ENCODE peak calls at places on chromosomes 6 and 20, in eight cellular contexts. F is PC-9, D is H1, N is keratinocyte, X is endothelial cell of umbilical vein, I is neural progenitor cell, V is GM23248, K is HCT116. U is an unnamed sample.

GRCh38 chr20:37385659-37386504 is 39.9 kb downstream of the SRC start:
- DNase-seq in F (no peak), D (no peak), N (no peak), X (no peak), I (no peak), V (no peak), K (no peak), U (no peak)

GRCh38 chr20:41716436-41716835 is 98.3 kb upstream of the CHD6 start:
- DNase-seq in F (no peak), D (no peak), N (no peak), X (no peak), I (no peak), V (peak; percentile 47), K (no peak), U (no peak)

GRCh38 chr20:2330090-2330695 is 34.4 kb downstream of the TGM3 start:
- DNase-seq in F (peak; percentile 90), D (no peak), N (no peak), X (no peak), I (no peak), V (no peak), K (no peak), U (no peak)

GRCh38 chr6:56933650-56934049 is 21.3 kb upstream of the BEND6 start:
- DNase-seq in F (no peak), D (no peak), N (no peak), X (no peak), I (no peak), V (no peak), K (no peak), U (no peak)

GRCh38 chr6:25297823-25298507 is 18.8 kb downstream of the CARMIL1 start:
- DNase-seq in F (no peak), D (no peak), N (no peak), X (no peak), I (no peak), V (no peak), K (no peak), U (no peak)

GRCh38 chr20:46237736-46238135 is 70.6 kb downstream of the CDH22 start:
- DNase-seq in F (no peak), D (no peak), N (no peak), X (no peak), I (no peak), V (no peak), K (no peak), U (no peak)

GRCh38 chr6:7041511-7042026 is 66.2 kb upstream of the RREB1 start:
- DNase-seq in F (no peak), D (no peak), N (no peak), X (no peak), I (no peak), V (no peak), K (no peak), U (no peak)

GRCh38 chr6:143936986-143937765 is 70.9 kb downstream of the PLAGL1 start:
- DNase-seq in F (no peak), D (no peak), N (no peak), X (no peak), I (no peak), V (no peak), K (no peak), U (no peak)

GRCh38 chr20:31602779-31603441 is 2.2 kb upstream of the ID1 start:
- DNase-seq in F (peak; percentile 91), D (no peak), N (no peak), X (peak; percentile 44), I (no peak), V (peak; percentile 94), K (peak; percentile 72), U (peak; percentile 68)

GRCh38 chr20:703010-703409 is 27.4 kb upstream of the SCRT2 start:
- DNase-seq in F (peak; percentile 12), D (no peak), N (no peak), X (no peak), I (no peak), V (no peak), K (no peak), U (no peak)

GRCh38 chr6:163947276-163947675 is 532.8 kb downstream of the QKI start:
- DNase-seq in F (no peak), D (no peak), N (no peak), X (no peak), I (no peak), V (no peak), K (no peak), U (no peak)

GRCh38 chr6:85464722-85465150 is 14.9 kb downstream of the NT5E start:
- DNase-seq in F (peak; percentile 90), D (no peak), N (peak; percentile 85), X (peak; percentile 90), I (no peak), V (peak; percentile 94), K (peak; percentile 97), U (no peak)

GRCh38 chr6:170293411-170293844 is 2.5 kb upstream of the DLL1 start:
- DNase-seq in F (no peak), D (no peak), N (no peak), X (no peak), I (peak; percentile 48), V (no peak), K (no peak), U (no peak)

GRCh38 chr6:135088818-135089809 is 34.5 kb upstream of the HBS1L start:
- DNase-seq in F (no peak), D (no peak), N (no peak), X (peak; percentile 34), I (peak; percentile 18), V (peak; percentile 71), K (peak; percentile 13), U (peak; percentile 57)

GRCh38 chr6:166747644-166748595 is 120.9 kb upstream of the RPS6KA2 start:
- DNase-seq in F (peak; percentile 44), D (peak; percentile 47), N (no peak), X (no peak), I (no peak), V (peak; percentile 42), K (no peak), U (no peak)

GRCh38 chr6:38043259-38043753 is 223.8 kb downstream of the ZFAND3 start:
- DNase-seq in F (no peak), D (no peak), N (no peak), X (no peak), I (no peak), V (no peak), K (no peak), U (no peak)

GRCh38 chr6:10411131-10411914 is 3.6 kb downstream of the TFAP2A start:
- DNase-seq in F (no peak), D (peak; percentile 71), N (no peak), X (no peak), I (peak; percentile 46), V (peak; percentile 67), K (no peak), U (no peak)

GRCh38 chr6:81128671-81129070 is 623.8 kb downstream of the TENT5A start:
- DNase-seq in F (no peak), D (no peak), N (no peak), X (no peak), I (no peak), V (no peak), K (no peak), U (no peak)

GRCh38 chr20:14036567-14036966 is 41.3 kb downstream of the MACROD2 start:
- DNase-seq in F (no peak), D (no peak), N (no peak), X (no peak), I (no peak), V (no peak), K (no peak), U (no peak)

GRCh38 chr6:87730310-87730709 is 28.3 kb upstream of the AKIRIN2 start:
- DNase-seq in F (no peak), D (no peak), N (peak; percentile 48), X (no peak), I (no peak), V (peak; percentile 68), K (no peak), U (no peak)

GRCh38 chr20:54539521-54540046 is 64.2 kb downstream of the DOK5 start:
- DNase-seq in F (no peak), D (no peak), N (no peak), X (no peak), I (no peak), V (no peak), K (no peak), U (no peak)

DNA sequence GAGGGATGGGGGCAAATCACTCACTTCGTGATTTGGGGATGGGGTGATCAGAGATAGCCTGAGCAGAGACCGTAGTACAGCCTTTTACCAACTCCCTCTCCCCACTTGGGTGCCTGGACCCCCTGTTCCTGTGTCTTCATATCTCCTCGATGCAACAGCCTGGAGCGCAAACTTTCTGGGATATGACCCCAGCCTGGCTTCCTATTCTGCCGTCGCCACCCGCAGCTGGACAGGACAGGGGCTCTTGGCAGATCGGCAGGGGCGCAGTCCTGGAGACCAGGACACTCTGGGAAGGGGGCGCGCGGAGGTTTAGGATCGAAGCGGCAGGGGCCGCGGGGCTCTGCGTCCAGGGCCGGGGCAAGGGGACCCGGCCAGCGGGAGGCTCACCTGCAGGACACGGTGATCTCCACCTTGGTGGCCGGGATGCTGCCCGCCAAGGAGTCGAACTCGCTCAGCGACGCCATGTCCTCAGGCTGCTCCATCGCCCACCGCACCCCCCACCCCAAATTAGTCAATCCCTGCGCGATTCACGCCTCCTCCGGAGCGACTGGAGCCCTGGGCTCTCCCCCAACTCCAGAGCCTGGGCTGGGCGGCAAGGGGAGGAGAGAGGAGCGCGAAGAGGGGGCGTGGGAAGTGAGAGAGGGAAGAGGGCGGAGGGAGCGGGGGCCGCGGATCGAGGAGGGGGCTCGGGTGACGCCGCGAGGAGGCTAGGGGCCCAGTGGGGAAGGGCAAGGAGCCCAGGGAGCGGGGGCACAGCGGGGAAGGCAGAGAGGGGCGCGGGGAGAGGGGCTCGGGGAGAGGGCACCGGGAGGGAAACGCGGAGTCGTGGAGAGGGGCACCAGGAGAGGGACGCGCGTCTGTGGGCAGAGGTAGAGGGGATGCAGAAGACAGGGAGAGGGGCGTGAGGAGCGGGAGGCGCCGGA is at the start of gene CPNE5:
- DNase-seq in F (no peak), D (peak; percentile 63), N (no peak), X (no peak), I (peak; percentile 74), V (peak; percentile 40), K (no peak), U (peak; percentile 29)
- TF ChIP-seq EZH2 in F (no peak), D (peak; percentile 71), N (peak; percentile 78), X (no peak), I (peak; percentile 73), V (no peak), K (no peak), U (no peak)

DNA sequence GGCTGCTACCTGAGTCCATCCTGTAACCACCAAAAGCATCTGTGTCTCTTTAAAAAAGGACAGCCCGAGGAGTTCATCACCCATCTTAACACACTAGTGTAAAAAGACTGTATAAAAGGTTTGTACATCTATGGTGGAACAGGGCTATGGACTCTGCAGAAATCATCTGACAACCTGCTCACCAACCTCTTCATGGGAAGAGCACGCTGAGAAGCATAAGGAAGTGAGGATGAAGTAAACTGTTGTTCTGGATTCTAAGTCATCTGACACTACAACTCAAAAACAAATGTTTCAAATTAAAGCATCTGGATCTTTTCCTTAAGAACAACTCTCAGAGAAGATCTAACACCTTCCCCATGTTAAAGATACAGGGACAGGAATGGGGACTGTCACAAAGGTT is 5.4 kb downstream of the IFNGR1 start:
- DNase-seq in F (no peak), D (no peak), N (no peak), X (peak; percentile 58), I (no peak), V (no peak), K (no peak), U (no peak)
- H3K4me1 ChIP-seq in F (peaks cover 26% of the 10 kb centered on the region), D (peaks cover 4% of the 10 kb centered on the region), N (peaks cover 42% of the 10 kb centered on the region), X (peaks cover 30% of the 10 kb centered on the region), I (peaks cover 5% of the 10 kb centered on the region), V (peaks cover 53% of the 10 kb centered on the region), K (peaks cover 3% of the 10 kb centered on the region), U (peaks cover 27% of the 10 kb centered on the region)

GRCh38 chr20:63139856-63140255 is 76.1 kb downstream of the YTHDF1 start:
- DNase-seq in F (no peak), D (no peak), N (no peak), X (no peak), I (no peak), V (no peak), K (no peak), U (no peak)
- TF ChIP-seq EZH2 in F (no peak), D (no peak), N (no peak), X (no peak), I (no peak), V (no peak), K (no peak), U (no peak)

GRCh38 chr6:168611691-168612090 is 170.7 kb downstream of the SMOC2 start:
- DNase-seq in F (no peak), D (no peak), N (no peak), X (no peak), I (no peak), V (no peak), K (no peak), U (no peak)
- H3K4me1 ChIP-seq in F (no peaks in the 10 kb centered on the region), D (peaks cover 5% of the 10 kb centered on the region), N (peaks cover 25% of the 10 kb centered on the region), X (no peaks in the 10 kb centered on the region), I (peaks cover 9% of the 10 kb centered on the region), V (no peaks in the 10 kb centered on the region), K (no peaks in the 10 kb centered on the region), U (no peaks in the 10 kb centered on the region)